ENCODE peak calls at places on chromosomes 5 and 9, in eight cellular contexts. J is SK-N-SH, V is GM23248, H is PC-3, Y is neural progenitor cell, F is HCT116, G is hepatocyte, L is OCI-LY7. X is an unnamed sample.

GRCh38 chr9:35728041-35728971 is 3.7 kb downstream of the TLN1 start:
- DNase-seq in L (peak; percentile 63), Y (peak; percentile 80), J (no peak), F (no peak), V (peak; percentile 93), H (peak; percentile 70), G (peak; percentile 66), X (peak; percentile 29)

GRCh38 chr5:35363387-35363965 is 133.2 kb upstream of the PRLR start:
- DNase-seq in F (no peak), H (peak; percentile 37), V (no peak), L (no peak), J (no peak), G (no peak), Y (no peak), X (no peak)

GRCh38 chr5:117657591-117657990 is 1083.0 kb upstream of the SEMA6A start:
- DNase-seq in V (no peak), Y (no peak), L (no peak), F (no peak), H (no peak), G (no peak), J (peak; percentile 11), X (no peak)

GRCh38 chr9:88989961-88990570 is 1.2 kb upstream of the S1PR3 start:
- DNase-seq in G (no peak), V (no peak), J (no peak), F (no peak), L (no peak), H (no peak), Y (peak; percentile 73), X (no peak)

GRCh38 chr9:6563036-6563435 is 82.5 kb downstream of the GLDC start:
- DNase-seq in V (no peak), Y (no peak), H (no peak), F (no peak), J (no peak), G (no peak), L (no peak), X (no peak)

GRCh38 chr5:157137691-157138090 is 5.0 kb downstream of the MED7 start:
- DNase-seq in L (no peak), Y (no peak), H (no peak), J (no peak), G (no peak), V (peak; percentile 44), F (no peak), X (no peak)

GRCh38 chr5:140372971-140373487 is 13.0 kb downstream of the SLC4A9 start:
- DNase-seq in H (peak; percentile 88), L (peak; percentile 56), G (peak; percentile 80), F (peak; percentile 71), V (peak; percentile 78), Y (peak; percentile 86), J (peak; percentile 79), X (peak; percentile 48)

GRCh38 chr5:21693591-21693990 is 1159.6 kb downstream of the CDH12 start:
- DNase-seq in J (no peak), G (no peak), L (no peak), V (no peak), Y (no peak), H (peak; percentile 56), F (no peak), X (no peak)

GRCh38 chr9:33165263-33166151 is 1.6 kb downstream of the B4GALT1 start:
- DNase-seq in H (peak; percentile 46), V (peak; percentile 87), L (peak; percentile 77), J (no peak), F (no peak), G (peak; percentile 71), Y (no peak), X (peak; percentile 88)

GRCh38 chr5:14476791-14477435 is 104.7 kb upstream of the OTULINL start:
- DNase-seq in G (no peak), J (no peak), L (no peak), F (no peak), V (peak; percentile 89), H (peak; percentile 92), Y (no peak), X (no peak)

GRCh38 chr5:178116406-178116885 is 3.1 kb downstream of the N4BP3 start:
- DNase-seq in F (no peak), Y (no peak), V (no peak), H (no peak), J (peak; percentile 44), G (no peak), L (peak; percentile 77), X (no peak)

GRCh38 chr9:127871531-127871930 is 5.9 kb downstream of the AK1 start:
- DNase-seq in H (no peak), J (no peak), Y (no peak), V (no peak), L (no peak), F (no peak), G (no peak), X (no peak)

GRCh38 chr9:127872492-127873222 is 4.8 kb downstream of the AK1 start:
- DNase-seq in H (no peak), L (no peak), V (no peak), G (no peak), J (no peak), Y (no peak), F (no peak), X (no peak)

GRCh38 chr9:127873223-127873691 is 4.2 kb downstream of the AK1 start:
- DNase-seq in H (no peak), V (no peak), J (peak; percentile 77), L (no peak), F (no peak), G (no peak), Y (peak; percentile 48), X (no peak)

GRCh38 chr9:127869310-127870152 is 7.9 kb downstream of the AK1 start:
- DNase-seq in G (peak; percentile 91), L (peak; percentile 87), V (peak; percentile 90), Y (peak; percentile 93), J (peak; percentile 97), H (peak; percentile 78), F (peak; percentile 65), X (peak; percentile 84)

GRCh38 chr9:127870887-127871286 is 6.6 kb downstream of the AK1 start:
- DNase-seq in Y (no peak), V (no peak), H (no peak), G (no peak), F (no peak), J (no peak), L (no peak), X (no peak)
- TF ChIP-seq EZH2phosphoT487 in Y (no peak), V (no peak), H (no peak), G (no peak), F (no peak), J (no peak), L (no peak), X (no peak)

GRCh38 chr9:20988916-20989315 is 42.5 kb downstream of the HACD4 start:
- DNase-seq in J (no peak), H (peak; percentile 80), F (no peak), V (peak; percentile 42), Y (no peak), L (no peak), G (no peak), X (no peak)
- TF ChIP-seq EZH2phosphoT487 in J (no peak), H (no peak), F (no peak), V (no peak), Y (no peak), L (no peak), G (no peak), X (no peak)

GRCh38 chr9:15513335-15513734 is 2.6 kb upstream of the PSIP1 start:
- DNase-seq in G (no peak), F (peak; percentile 41), L (peak; percentile 55), J (peak; percentile 31), H (peak; percentile 50), Y (peak; percentile 66), V (peak; percentile 57), X (no peak)

GRCh38 chr9:15509931-15510788 is 610 bp downstream of the PSIP1 start:
- DNase-seq in G (peak; percentile 57), L (peak; percentile 78), Y (peak; percentile 82), H (no peak), F (no peak), V (peak; percentile 63), J (peak; percentile 86), X (peak; percentile 34)

GRCh38 chr9:15512889-15513288 is 2.1 kb upstream of the PSIP1 start:
- DNase-seq in V (no peak), Y (peak; percentile 76), J (no peak), H (no peak), F (no peak), G (no peak), L (peak; percentile 51), X (no peak)

GRCh38 chr9:15512204-15512603 is 1.4 kb upstream of the PSIP1 start:
- DNase-seq in V (no peak), G (no peak), L (peak; percentile 23), Y (no peak), F (no peak), J (no peak), H (peak; percentile 32), X (no peak)

DNA sequence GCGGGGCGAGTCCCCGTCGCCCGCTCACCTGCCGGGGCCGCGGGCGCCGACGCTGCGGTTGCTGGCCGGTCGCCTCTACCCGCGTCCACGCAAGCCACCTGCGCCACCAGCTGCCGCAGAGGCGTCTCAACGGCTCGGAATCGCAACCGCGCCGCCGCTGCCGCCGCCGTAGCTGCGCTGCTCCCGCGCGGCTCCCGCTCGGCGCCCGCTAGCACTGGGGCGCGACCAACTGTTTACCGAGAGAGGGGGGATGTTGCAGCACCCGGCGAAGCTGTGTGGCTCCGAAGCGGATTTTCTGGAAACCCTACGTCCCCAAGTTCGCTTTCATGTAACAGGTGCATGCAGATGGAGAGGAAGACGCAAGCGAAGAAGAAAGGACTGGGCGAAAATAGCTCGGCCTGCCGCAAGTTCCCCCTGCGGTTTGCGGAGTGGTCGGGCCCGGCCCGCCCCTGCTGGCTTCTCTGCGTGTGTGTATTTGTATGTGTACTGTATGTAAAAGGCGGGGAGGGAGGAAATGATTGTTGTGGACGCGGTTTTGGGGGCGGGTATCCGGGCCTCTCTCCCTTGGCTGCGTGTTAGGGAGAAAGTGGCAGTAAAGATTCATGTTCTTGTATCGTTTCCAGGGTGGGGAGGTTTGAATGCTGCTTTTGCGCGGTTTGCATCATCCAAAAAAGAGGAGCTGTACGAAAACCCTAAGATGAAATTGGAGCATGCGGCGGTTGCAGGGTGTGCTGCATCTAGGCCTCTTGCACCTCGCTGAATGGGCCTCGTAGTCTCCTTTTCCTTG is at the start of gene PSIP1:
- DNase-seq in G (peak; percentile 87), F (peak; percentile 65), L (peak; percentile 94), J (peak; percentile 90), Y (peak; percentile 94), H (peak; percentile 65), V (peak; percentile 89), X (peak; percentile 78)
- TF ChIP-seq EZH2phosphoT487 in G (no peak), F (no peak), L (no peak), J (no peak), Y (no peak), H (no peak), V (no peak), X (no peak)

GRCh38 chr9:75454891-75455290 is 366.6 kb downstream of the OSTF1 start:
- DNase-seq in Y (no peak), F (no peak), H (no peak), V (no peak), L (no peak), J (no peak), G (no peak), X (no peak)

GRCh38 chr9:75454043-75454442 is 365.7 kb downstream of the OSTF1 start:
- DNase-seq in L (no peak), F (no peak), Y (no peak), H (no peak), V (no peak), J (no peak), G (peak; percentile 13), X (no peak)

GRCh38 chr9:75457474-75458011 is 369.2 kb downstream of the OSTF1 start:
- DNase-seq in G (no peak), L (no peak), Y (no peak), F (no peak), J (no peak), H (no peak), V (no peak), X (no peak)

GRCh38 chr9:75452512-75452911 is 364.2 kb downstream of the OSTF1 start:
- DNase-seq in L (no peak), H (no peak), V (no peak), J (no peak), F (no peak), Y (no peak), G (no peak), X (no peak)

GRCh38 chr9:75455444-75455921 is 367.2 kb downstream of the OSTF1 start:
- DNase-seq in H (no peak), V (peak; percentile 44), Y (no peak), J (no peak), L (peak; percentile 60), F (no peak), G (peak; percentile 32), X (peak; percentile 65)
- TF ChIP-seq EZH2phosphoT487 in H (no peak), V (no peak), Y (no peak), J (no peak), L (no peak), F (no peak), G (no peak), X (no peak)